ENCODE peak calls at places on chromosomes 1 and 21, in five cellular contexts. One of them, this sample, is unnamed.

GRCh38 chr1:33237579-33237978 is 18.7 kb upstream of the ZNF362 start:
- DNase-seq in H9: no peak
- DNase-seq in activated CD8-positive, alpha-beta T cell treated with anti-CD3 and anti-CD28 coated beads for 36 hours: peak
- DNase-seq in nephron progenitor cell: no peak
- DNase-seq in pancreas: no peak
- DNase-seq in this sample: no peak

GRCh38 chr1:39128959-39129358 is 75.5 kb upstream of the MACF1 start:
- DNase-seq in pancreas: peak
- DNase-seq in nephron progenitor cell: no peak
- DNase-seq in activated CD8-positive, alpha-beta T cell treated with anti-CD3 and anti-CD28 coated beads for 36 hours: no peak
- DNase-seq in H9: no peak
- DNase-seq in this sample: no peak

GRCh38 chr1:218735436-218735835 is 390.3 kb downstream of the TGFB2 start:
- DNase-seq in pancreas: no peak
- DNase-seq in H9: no peak
- DNase-seq in nephron progenitor cell: no peak
- DNase-seq in activated CD8-positive, alpha-beta T cell treated with anti-CD3 and anti-CD28 coated beads for 36 hours: no peak
- DNase-seq in this sample: no peak

GRCh38 chr1:162351443-162351842 is 25.2 kb downstream of the SPATA46 start:
- DNase-seq in nephron progenitor cell: no peak
- DNase-seq in pancreas: no peak
- DNase-seq in activated CD8-positive, alpha-beta T cell treated with anti-CD3 and anti-CD28 coated beads for 36 hours: no peak
- DNase-seq in H9: no peak
- DNase-seq in this sample: no peak

GRCh38 chr1:80566123-80566522 is 1234.6 kb upstream of the ADGRL2 start:
- DNase-seq in H9: no peak
- DNase-seq in nephron progenitor cell: no peak
- DNase-seq in activated CD8-positive, alpha-beta T cell treated with anti-CD3 and anti-CD28 coated beads for 36 hours: no peak
- DNase-seq in pancreas: no peak
- DNase-seq in this sample: no peak

GRCh38 chr1:223712184-223712855 is at the start of gene CAPN2:
- DNase-seq in H9: peak
- DNase-seq in nephron progenitor cell: peak
- DNase-seq in pancreas: peak
- DNase-seq in activated CD8-positive, alpha-beta T cell treated with anti-CD3 and anti-CD28 coated beads for 36 hours: peak
- DNase-seq in this sample: peak

GRCh38 chr1:116886532-116886931 is 23.2 kb upstream of the PTGFRN start:
- DNase-seq in activated CD8-positive, alpha-beta T cell treated with anti-CD3 and anti-CD28 coated beads for 36 hours: no peak
- DNase-seq in H9: no peak
- DNase-seq in pancreas: no peak
- DNase-seq in nephron progenitor cell: no peak
- DNase-seq in this sample: no peak

GRCh38 chr1:158674302-158674701 is 12.2 kb downstream of the SPTA1 start:
- DNase-seq in pancreas: no peak
- DNase-seq in nephron progenitor cell: no peak
- DNase-seq in activated CD8-positive, alpha-beta T cell treated with anti-CD3 and anti-CD28 coated beads for 36 hours: no peak
- DNase-seq in H9: no peak
- DNase-seq in this sample: no peak

GRCh38 chr21:23402929-23403520 is 2204.3 kb downstream of the MRPL39 start:
- DNase-seq in pancreas: no peak
- DNase-seq in nephron progenitor cell: no peak
- DNase-seq in H9: no peak
- DNase-seq in activated CD8-positive, alpha-beta T cell treated with anti-CD3 and anti-CD28 coated beads for 36 hours: no peak
- DNase-seq in this sample: no peak

GRCh38 chr1:93338426-93338825 is 7.3 kb upstream of the DR1 start:
- DNase-seq in activated CD8-positive, alpha-beta T cell treated with anti-CD3 and anti-CD28 coated beads for 36 hours: no peak
- DNase-seq in nephron progenitor cell: no peak
- DNase-seq in H9: no peak
- DNase-seq in pancreas: no peak
- DNase-seq in this sample: no peak

GRCh38 chr1:172914517-172915144 is 136.1 kb downstream of the TNFSF18 start:
- DNase-seq in H9: no peak
- DNase-seq in activated CD8-positive, alpha-beta T cell treated with anti-CD3 and anti-CD28 coated beads for 36 hours: no peak
- DNase-seq in pancreas: no peak
- DNase-seq in nephron progenitor cell: no peak
- DNase-seq in this sample: no peak

GRCh38 chr1:181033799-181034391 is at the start of gene MR1:
- DNase-seq in pancreas: no peak
- DNase-seq in activated CD8-positive, alpha-beta T cell treated with anti-CD3 and anti-CD28 coated beads for 36 hours: peak
- DNase-seq in nephron progenitor cell: no peak
- DNase-seq in H9: no peak
- DNase-seq in this sample: peak

GRCh38 chr1:198373376-198373775 is 167.1 kb downstream of the ATP6V1G3 start:
- DNase-seq in pancreas: no peak
- DNase-seq in activated CD8-positive, alpha-beta T cell treated with anti-CD3 and anti-CD28 coated beads for 36 hours: no peak
- DNase-seq in nephron progenitor cell: no peak
- DNase-seq in H9: no peak
- DNase-seq in this sample: no peak

GRCh38 chr1:1020415-1021009 is 592 bp downstream of the AGRN start:
- DNase-seq in activated CD8-positive, alpha-beta T cell treated with anti-CD3 and anti-CD28 coated beads for 36 hours: peak
- DNase-seq in H9: no peak
- DNase-seq in nephron progenitor cell: peak
- DNase-seq in pancreas: peak
- DNase-seq in this sample: peak

GRCh38 chr1:227773558-227773957 is 38.3 kb downstream of the SNAP47 start:
- DNase-seq in activated CD8-positive, alpha-beta T cell treated with anti-CD3 and anti-CD28 coated beads for 36 hours: no peak
- DNase-seq in nephron progenitor cell: no peak
- DNase-seq in pancreas: no peak
- DNase-seq in H9: no peak
- DNase-seq in this sample: no peak

GRCh38 chr1:235504122-235504493 is at the start of gene B3GALNT2:
- DNase-seq in nephron progenitor cell: no peak
- DNase-seq in pancreas: no peak
- DNase-seq in H9: no peak
- DNase-seq in activated CD8-positive, alpha-beta T cell treated with anti-CD3 and anti-CD28 coated beads for 36 hours: no peak
- DNase-seq in this sample: no peak

GRCh38 chr1:7223334-7224080 is 438.3 kb downstream of the CAMTA1 start:
- DNase-seq in activated CD8-positive, alpha-beta T cell treated with anti-CD3 and anti-CD28 coated beads for 36 hours: no peak
- DNase-seq in nephron progenitor cell: no peak
- DNase-seq in H9: no peak
- DNase-seq in pancreas: no peak
- DNase-seq in this sample: no peak

GRCh38 chr1:113616201-113616600 is 143.1 kb downstream of the PHTF1 start:
- DNase-seq in nephron progenitor cell: no peak
- DNase-seq in pancreas: no peak
- DNase-seq in activated CD8-positive, alpha-beta T cell treated with anti-CD3 and anti-CD28 coated beads for 36 hours: no peak
- DNase-seq in H9: no peak
- DNase-seq in this sample: no peak

GRCh38 chr1:3261969-3262579 is 192.4 kb upstream of the ARHGEF16 start:
- DNase-seq in nephron progenitor cell: no peak
- DNase-seq in H9: no peak
- DNase-seq in pancreas: peak
- DNase-seq in activated CD8-positive, alpha-beta T cell treated with anti-CD3 and anti-CD28 coated beads for 36 hours: no peak
- DNase-seq in this sample: no peak

GRCh38 chr1:170200665-170201397 is 55.1 kb downstream of the NTMT2 start:
- DNase-seq in activated CD8-positive, alpha-beta T cell treated with anti-CD3 and anti-CD28 coated beads for 36 hours: no peak
- DNase-seq in H9: no peak
- DNase-seq in nephron progenitor cell: no peak
- DNase-seq in pancreas: no peak
- DNase-seq in this sample: no peak

GRCh38 chr21:38277501-38278111 is 20.8 kb downstream of the KCNJ15 start:
- DNase-seq in H9: no peak
- DNase-seq in activated CD8-positive, alpha-beta T cell treated with anti-CD3 and anti-CD28 coated beads for 36 hours: peak
- DNase-seq in pancreas: no peak
- DNase-seq in nephron progenitor cell: no peak
- DNase-seq in this sample: no peak

GRCh38 chr1:57572016-57572415 is 148.2 kb upstream of the DAB1 start:
- DNase-seq in H9: no peak
- DNase-seq in nephron progenitor cell: no peak
- DNase-seq in activated CD8-positive, alpha-beta T cell treated with anti-CD3 and anti-CD28 coated beads for 36 hours: no peak
- DNase-seq in pancreas: no peak
- DNase-seq in this sample: no peak

GRCh38 chr1:4328402-4329071 is 325.9 kb upstream of the AJAP1 start:
- DNase-seq in activated CD8-positive, alpha-beta T cell treated with anti-CD3 and anti-CD28 coated beads for 36 hours: no peak
- DNase-seq in nephron progenitor cell: no peak
- DNase-seq in pancreas: no peak
- DNase-seq in H9: no peak
- DNase-seq in this sample: no peak

GRCh38 chr1:84319662-84320061 is 18.2 kb downstream of the SAMD13 start:
- DNase-seq in pancreas: no peak
- DNase-seq in nephron progenitor cell: no peak
- DNase-seq in activated CD8-positive, alpha-beta T cell treated with anti-CD3 and anti-CD28 coated beads for 36 hours: no peak
- DNase-seq in H9: no peak
- DNase-seq in this sample: no peak

GRCh38 chr1:21939650-21940374 is 2.7 kb upstream of the HSPG2 start:
- DNase-seq in activated CD8-positive, alpha-beta T cell treated with anti-CD3 and anti-CD28 coated beads for 36 hours: no peak
- DNase-seq in H9: no peak
- DNase-seq in nephron progenitor cell: no peak
- DNase-seq in pancreas: peak
- DNase-seq in this sample: no peak

GRCh38 chr1:39676951-39677350 is 5.0 kb upstream of the NT5C1A start:
- DNase-seq in activated CD8-positive, alpha-beta T cell treated with anti-CD3 and anti-CD28 coated beads for 36 hours: no peak
- DNase-seq in H9: no peak
- DNase-seq in nephron progenitor cell: no peak
- DNase-seq in pancreas: no peak
- DNase-seq in this sample: no peak

GRCh38 chr1:37922767-37923550 is 23.9 kb downstream of the INPP5B start:
- DNase-seq in nephron progenitor cell: no peak
- DNase-seq in activated CD8-positive, alpha-beta T cell treated with anti-CD3 and anti-CD28 coated beads for 36 hours: peak
- DNase-seq in H9: no peak
- DNase-seq in pancreas: no peak
- DNase-seq in this sample: peak

GRCh38 chr1:78081980-78082860 is 36.5 kb downstream of the GIPC2 start:
- DNase-seq in nephron progenitor cell: no peak
- DNase-seq in H9: no peak
- DNase-seq in activated CD8-positive, alpha-beta T cell treated with anti-CD3 and anti-CD28 coated beads for 36 hours: no peak
- DNase-seq in pancreas: no peak
- DNase-seq in this sample: no peak

GRCh38 chr1:50103615-50104081 is 5.1 kb upstream of the ELAVL4 start:
- DNase-seq in activated CD8-positive, alpha-beta T cell treated with anti-CD3 and anti-CD28 coated beads for 36 hours: no peak
- DNase-seq in H9: no peak
- DNase-seq in nephron progenitor cell: no peak
- DNase-seq in pancreas: no peak
- DNase-seq in this sample: no peak

GRCh38 chr1:235984041-235984820 is 80.7 kb downstream of the NID1 start:
- DNase-seq in pancreas: no peak
- DNase-seq in activated CD8-positive, alpha-beta T cell treated with anti-CD3 and anti-CD28 coated beads for 36 hours: no peak
- DNase-seq in nephron progenitor cell: no peak
- DNase-seq in H9: no peak
- DNase-seq in this sample: no peak

GRCh38 chr1:67559222-67559700 is 125.7 kb upstream of the GADD45A start:
- DNase-seq in pancreas: no peak
- DNase-seq in H9: no peak
- DNase-seq in nephron progenitor cell: no peak
- DNase-seq in activated CD8-positive, alpha-beta T cell treated with anti-CD3 and anti-CD28 coated beads for 36 hours: no peak
- DNase-seq in this sample: no peak

GRCh38 chr1:158177705-158178450 is 2.8 kb upstream of the CD1D start:
- DNase-seq in H9: peak
- DNase-seq in pancreas: peak
- DNase-seq in activated CD8-positive, alpha-beta T cell treated with anti-CD3 and anti-CD28 coated beads for 36 hours: peak
- DNase-seq in nephron progenitor cell: peak
- DNase-seq in this sample: peak

GRCh38 chr1:52970149-52970548 is 43.1 kb downstream of the SCP2 start:
- DNase-seq in activated CD8-positive, alpha-beta T cell treated with anti-CD3 and anti-CD28 coated beads for 36 hours: peak
- DNase-seq in H9: peak
- DNase-seq in pancreas: no peak
- DNase-seq in nephron progenitor cell: no peak
- DNase-seq in this sample: no peak
- TF ChIP-seq CTCF in activated CD8-positive, alpha-beta T cell treated with anti-CD3 and anti-CD28 coated beads for 36 hours: no peak
- TF ChIP-seq CTCF in H9: peak
- TF ChIP-seq CTCF in pancreas: no peak
- TF ChIP-seq CTCF in nephron progenitor cell: no peak
- TF ChIP-seq CTCF in this sample: no peak

GRCh38 chr1:5620997-5621396 is 371.2 kb downstream of the NPHP4 start:
- DNase-seq in nephron progenitor cell: peak
- DNase-seq in pancreas: no peak
- DNase-seq in H9: peak
- DNase-seq in activated CD8-positive, alpha-beta T cell treated with anti-CD3 and anti-CD28 coated beads for 36 hours: no peak
- DNase-seq in this sample: no peak
- TF ChIP-seq CTCF in nephron progenitor cell: peak
- TF ChIP-seq CTCF in pancreas: peak
- TF ChIP-seq CTCF in H9: peak
- TF ChIP-seq CTCF in activated CD8-positive, alpha-beta T cell treated with anti-CD3 and anti-CD28 coated beads for 36 hours: no peak
- TF ChIP-seq CTCF in this sample: no peak

GRCh38 chr1:27393641-27394281 is 1.3 kb downstream of the GPR3 start:
- DNase-seq in H9: no peak
- DNase-seq in activated CD8-positive, alpha-beta T cell treated with anti-CD3 and anti-CD28 coated beads for 36 hours: no peak
- DNase-seq in pancreas: no peak
- DNase-seq in nephron progenitor cell: no peak
- DNase-seq in this sample: peak

GRCh38 chr1:27391511-27392095 is 819 bp upstream of the GPR3 start:
- DNase-seq in H9: peak
- DNase-seq in pancreas: peak
- DNase-seq in activated CD8-positive, alpha-beta T cell treated with anti-CD3 and anti-CD28 coated beads for 36 hours: peak
- DNase-seq in nephron progenitor cell: no peak
- DNase-seq in this sample: peak

GRCh38 chr1:27392096-27392777 is at the start of gene GPR3:
- DNase-seq in H9: peak
- DNase-seq in pancreas: peak
- DNase-seq in nephron progenitor cell: peak
- DNase-seq in activated CD8-positive, alpha-beta T cell treated with anti-CD3 and anti-CD28 coated beads for 36 hours: peak
- DNase-seq in this sample: peak

GRCh38 chr1:27394282-27394658 is 1.8 kb downstream of the GPR3 start:
- DNase-seq in H9: no peak
- DNase-seq in pancreas: no peak
- DNase-seq in activated CD8-positive, alpha-beta T cell treated with anti-CD3 and anti-CD28 coated beads for 36 hours: no peak
- DNase-seq in nephron progenitor cell: no peak
- DNase-seq in this sample: peak

GRCh38 chr1:27392778-27393635 is 585 bp downstream of the GPR3 start:
- DNase-seq in H9: peak
- DNase-seq in activated CD8-positive, alpha-beta T cell treated with anti-CD3 and anti-CD28 coated beads for 36 hours: no peak
- DNase-seq in pancreas: no peak
- DNase-seq in nephron progenitor cell: no peak
- DNase-seq in this sample: peak
- TF ChIP-seq CTCF in H9: peak
- TF ChIP-seq CTCF in activated CD8-positive, alpha-beta T cell treated with anti-CD3 and anti-CD28 coated beads for 36 hours: peak
- TF ChIP-seq CTCF in pancreas: no peak
- TF ChIP-seq CTCF in nephron progenitor cell: no peak
- TF ChIP-seq CTCF in this sample: no peak

GRCh38 chr1:215617979-215618378 is 50.9 kb downstream of the KCTD3 start:
- DNase-seq in pancreas: no peak
- DNase-seq in H9: no peak
- DNase-seq in nephron progenitor cell: no peak
- DNase-seq in activated CD8-positive, alpha-beta T cell treated with anti-CD3 and anti-CD28 coated beads for 36 hours: no peak
- DNase-seq in this sample: no peak
- TF ChIP-seq CTCF in pancreas: no peak
- TF ChIP-seq CTCF in H9: no peak
- TF ChIP-seq CTCF in nephron progenitor cell: no peak
- TF ChIP-seq CTCF in activated CD8-positive, alpha-beta T cell treated with anti-CD3 and anti-CD28 coated beads for 36 hours: no peak
- TF ChIP-seq CTCF in this sample: no peak

GRCh38 chr1:220727523-220727922 is 20.6 kb upstream of the MTARC2 start:
- DNase-seq in H9: no peak
- DNase-seq in pancreas: no peak
- DNase-seq in activated CD8-positive, alpha-beta T cell treated with anti-CD3 and anti-CD28 coated beads for 36 hours: no peak
- DNase-seq in nephron progenitor cell: no peak
- DNase-seq in this sample: no peak

GRCh38 chr1:220732621-220733020 is 15.5 kb upstream of the MTARC2 start:
- DNase-seq in H9: no peak
- DNase-seq in activated CD8-positive, alpha-beta T cell treated with anti-CD3 and anti-CD28 coated beads for 36 hours: no peak
- DNase-seq in nephron progenitor cell: no peak
- DNase-seq in pancreas: no peak
- DNase-seq in this sample: no peak

GRCh38 chr1:220732137-220732536 is 16.0 kb upstream of the MTARC2 start:
- DNase-seq in nephron progenitor cell: no peak
- DNase-seq in pancreas: no peak
- DNase-seq in H9: no peak
- DNase-seq in activated CD8-positive, alpha-beta T cell treated with anti-CD3 and anti-CD28 coated beads for 36 hours: no peak
- DNase-seq in this sample: no peak

GRCh38 chr1:220726634-220727033 is 21.5 kb upstream of the MTARC2 start:
- DNase-seq in activated CD8-positive, alpha-beta T cell treated with anti-CD3 and anti-CD28 coated beads for 36 hours: no peak
- DNase-seq in H9: no peak
- DNase-seq in pancreas: no peak
- DNase-seq in nephron progenitor cell: no peak
- DNase-seq in this sample: no peak
- TF ChIP-seq CTCF in activated CD8-positive, alpha-beta T cell treated with anti-CD3 and anti-CD28 coated beads for 36 hours: peak
- TF ChIP-seq CTCF in H9: peak
- TF ChIP-seq CTCF in pancreas: no peak
- TF ChIP-seq CTCF in nephron progenitor cell: peak
- TF ChIP-seq CTCF in this sample: no peak

This sample was measured in GM20000.